ENCODE peak calls at places on chromosomes 13 and 19, in nine cellular contexts. One of them, this sample, is unnamed.

GRCh38 chr13:28582225-28582891 is 76.6 kb upstream of the POMP start:
- DNase-seq in CD4-positive, alpha-beta T cell: no peak
- DNase-seq in tibial nerve: no peak
- DNase-seq in mammary epithelial cell: no peak
- DNase-seq in NCI-H2171: no peak
- DNase-seq in head of caudate nucleus: no peak
- DNase-seq in activated CD4-positive, alpha-beta T cell treated with anti-CD3 and anti-CD28 coated beads for 48 hours: peak
- DNase-seq in stimulated activated CD8-positive, alpha-beta memory T cell treated with anti-CD3 and anti-CD28 coated beads, Interleukin-15, amount 100 ng/mL, for 1 hour: no peak
- DNase-seq in GM13977: peak
- DNase-seq in this sample: no peak

GRCh38 chr19:3494051-3494450 is 6.4 kb downstream of the DOHH start:
- DNase-seq in CD4-positive, alpha-beta T cell: no peak
- DNase-seq in tibial nerve: no peak
- DNase-seq in mammary epithelial cell: no peak
- DNase-seq in NCI-H2171: no peak
- DNase-seq in head of caudate nucleus: peak
- DNase-seq in activated CD4-positive, alpha-beta T cell treated with anti-CD3 and anti-CD28 coated beads for 48 hours: peak
- DNase-seq in stimulated activated CD8-positive, alpha-beta memory T cell treated with anti-CD3 and anti-CD28 coated beads, Interleukin-15, amount 100 ng/mL, for 1 hour: no peak
- DNase-seq in GM13977: peak
- DNase-seq in this sample: no peak

GRCh38 chr19:7516281-7516862 is 469 bp downstream of the ZNF358 start:
- DNase-seq in CD4-positive, alpha-beta T cell: no peak
- DNase-seq in tibial nerve: no peak
- DNase-seq in mammary epithelial cell: no peak
- DNase-seq in NCI-H2171: no peak
- DNase-seq in head of caudate nucleus: no peak
- DNase-seq in activated CD4-positive, alpha-beta T cell treated with anti-CD3 and anti-CD28 coated beads for 48 hours: no peak
- DNase-seq in stimulated activated CD8-positive, alpha-beta memory T cell treated with anti-CD3 and anti-CD28 coated beads, Interleukin-15, amount 100 ng/mL, for 1 hour: no peak
- DNase-seq in GM13977: peak
- DNase-seq in this sample: no peak

GRCh38 chr19:22625266-22626035 is 8.7 kb upstream of the ZNF492 start:
- DNase-seq in CD4-positive, alpha-beta T cell: no peak
- DNase-seq in tibial nerve: no peak
- DNase-seq in mammary epithelial cell: no peak
- DNase-seq in NCI-H2171: no peak
- DNase-seq in head of caudate nucleus: no peak
- DNase-seq in activated CD4-positive, alpha-beta T cell treated with anti-CD3 and anti-CD28 coated beads for 48 hours: no peak
- DNase-seq in stimulated activated CD8-positive, alpha-beta memory T cell treated with anti-CD3 and anti-CD28 coated beads, Interleukin-15, amount 100 ng/mL, for 1 hour: no peak
- DNase-seq in GM13977: no peak
- DNase-seq in this sample: no peak

GRCh38 chr13:89324582-89324981 is 1653.4 kb downstream of the SLITRK5 start:
- DNase-seq in CD4-positive, alpha-beta T cell: no peak
- DNase-seq in tibial nerve: no peak
- DNase-seq in mammary epithelial cell: no peak
- DNase-seq in NCI-H2171: no peak
- DNase-seq in head of caudate nucleus: no peak
- DNase-seq in activated CD4-positive, alpha-beta T cell treated with anti-CD3 and anti-CD28 coated beads for 48 hours: no peak
- DNase-seq in stimulated activated CD8-positive, alpha-beta memory T cell treated with anti-CD3 and anti-CD28 coated beads, Interleukin-15, amount 100 ng/mL, for 1 hour: no peak
- DNase-seq in GM13977: no peak
- DNase-seq in this sample: no peak

GRCh38 chr13:106375085-106375484 is 160.4 kb downstream of the EFNB2 start:
- DNase-seq in CD4-positive, alpha-beta T cell: no peak
- DNase-seq in tibial nerve: no peak
- DNase-seq in mammary epithelial cell: no peak
- DNase-seq in NCI-H2171: no peak
- DNase-seq in head of caudate nucleus: no peak
- DNase-seq in activated CD4-positive, alpha-beta T cell treated with anti-CD3 and anti-CD28 coated beads for 48 hours: no peak
- DNase-seq in stimulated activated CD8-positive, alpha-beta memory T cell treated with anti-CD3 and anti-CD28 coated beads, Interleukin-15, amount 100 ng/mL, for 1 hour: no peak
- DNase-seq in GM13977: no peak
- DNase-seq in this sample: no peak

GRCh38 chr19:42386974-42387707 is 3.0 kb downstream of the CNFN start:
- DNase-seq in CD4-positive, alpha-beta T cell: peak
- DNase-seq in tibial nerve: peak
- DNase-seq in mammary epithelial cell: peak
- DNase-seq in NCI-H2171: peak
- DNase-seq in head of caudate nucleus: peak
- DNase-seq in activated CD4-positive, alpha-beta T cell treated with anti-CD3 and anti-CD28 coated beads for 48 hours: peak
- DNase-seq in stimulated activated CD8-positive, alpha-beta memory T cell treated with anti-CD3 and anti-CD28 coated beads, Interleukin-15, amount 100 ng/mL, for 1 hour: peak
- DNase-seq in GM13977: peak
- DNase-seq in this sample: no peak

GRCh38 chr19:7554990-7555864 is 19.7 kb downstream of the PNPLA6 start:
- DNase-seq in CD4-positive, alpha-beta T cell: no peak
- DNase-seq in tibial nerve: no peak
- DNase-seq in mammary epithelial cell: no peak
- DNase-seq in NCI-H2171: no peak
- DNase-seq in head of caudate nucleus: no peak
- DNase-seq in activated CD4-positive, alpha-beta T cell treated with anti-CD3 and anti-CD28 coated beads for 48 hours: peak
- DNase-seq in stimulated activated CD8-positive, alpha-beta memory T cell treated with anti-CD3 and anti-CD28 coated beads, Interleukin-15, amount 100 ng/mL, for 1 hour: no peak
- DNase-seq in GM13977: no peak
- DNase-seq in this sample: no peak

GRCh38 chr13:42107006-42107405 is 58.6 kb downstream of the DGKH start:
- DNase-seq in CD4-positive, alpha-beta T cell: no peak
- DNase-seq in tibial nerve: no peak
- DNase-seq in mammary epithelial cell: no peak
- DNase-seq in NCI-H2171: no peak
- DNase-seq in head of caudate nucleus: no peak
- DNase-seq in activated CD4-positive, alpha-beta T cell treated with anti-CD3 and anti-CD28 coated beads for 48 hours: no peak
- DNase-seq in stimulated activated CD8-positive, alpha-beta memory T cell treated with anti-CD3 and anti-CD28 coated beads, Interleukin-15, amount 100 ng/mL, for 1 hour: no peak
- DNase-seq in GM13977: no peak
- DNase-seq in this sample: no peak

GRCh38 chr13:77565635-77566034 is 30.1 kb downstream of the SCEL start:
- DNase-seq in CD4-positive, alpha-beta T cell: no peak
- DNase-seq in tibial nerve: no peak
- DNase-seq in mammary epithelial cell: peak
- DNase-seq in NCI-H2171: peak
- DNase-seq in head of caudate nucleus: no peak
- DNase-seq in activated CD4-positive, alpha-beta T cell treated with anti-CD3 and anti-CD28 coated beads for 48 hours: no peak
- DNase-seq in stimulated activated CD8-positive, alpha-beta memory T cell treated with anti-CD3 and anti-CD28 coated beads, Interleukin-15, amount 100 ng/mL, for 1 hour: no peak
- DNase-seq in GM13977: peak
- DNase-seq in this sample: no peak

GRCh38 chr19:13794388-13794751 is 873 bp upstream of the ZSWIM4 start:
- DNase-seq in CD4-positive, alpha-beta T cell: no peak
- DNase-seq in tibial nerve: peak
- DNase-seq in mammary epithelial cell: peak
- DNase-seq in NCI-H2171: no peak
- DNase-seq in head of caudate nucleus: peak
- DNase-seq in activated CD4-positive, alpha-beta T cell treated with anti-CD3 and anti-CD28 coated beads for 48 hours: no peak
- DNase-seq in stimulated activated CD8-positive, alpha-beta memory T cell treated with anti-CD3 and anti-CD28 coated beads, Interleukin-15, amount 100 ng/mL, for 1 hour: no peak
- DNase-seq in GM13977: no peak
- DNase-seq in this sample: no peak

GRCh38 chr13:72132065-72132464 is 265.1 kb upstream of the DACH1 start:
- DNase-seq in CD4-positive, alpha-beta T cell: no peak
- DNase-seq in tibial nerve: no peak
- DNase-seq in mammary epithelial cell: no peak
- DNase-seq in NCI-H2171: no peak
- DNase-seq in head of caudate nucleus: no peak
- DNase-seq in activated CD4-positive, alpha-beta T cell treated with anti-CD3 and anti-CD28 coated beads for 48 hours: no peak
- DNase-seq in stimulated activated CD8-positive, alpha-beta memory T cell treated with anti-CD3 and anti-CD28 coated beads, Interleukin-15, amount 100 ng/mL, for 1 hour: no peak
- DNase-seq in GM13977: no peak
- DNase-seq in this sample: no peak

GRCh38 chr19:5314012-5314906 is 26.4 kb downstream of the PTPRS start:
- DNase-seq in CD4-positive, alpha-beta T cell: no peak
- DNase-seq in tibial nerve: no peak
- DNase-seq in mammary epithelial cell: peak
- DNase-seq in NCI-H2171: no peak
- DNase-seq in head of caudate nucleus: no peak
- DNase-seq in activated CD4-positive, alpha-beta T cell treated with anti-CD3 and anti-CD28 coated beads for 48 hours: no peak
- DNase-seq in stimulated activated CD8-positive, alpha-beta memory T cell treated with anti-CD3 and anti-CD28 coated beads, Interleukin-15, amount 100 ng/mL, for 1 hour: no peak
- DNase-seq in GM13977: no peak
- DNase-seq in this sample: no peak

GRCh38 chr19:42219812-42220750 is at the start of gene ZNF526:
- DNase-seq in CD4-positive, alpha-beta T cell: peak
- DNase-seq in tibial nerve: peak
- DNase-seq in mammary epithelial cell: peak
- DNase-seq in NCI-H2171: peak
- DNase-seq in head of caudate nucleus: peak
- DNase-seq in activated CD4-positive, alpha-beta T cell treated with anti-CD3 and anti-CD28 coated beads for 48 hours: peak
- DNase-seq in stimulated activated CD8-positive, alpha-beta memory T cell treated with anti-CD3 and anti-CD28 coated beads, Interleukin-15, amount 100 ng/mL, for 1 hour: peak
- DNase-seq in GM13977: peak
- DNase-seq in this sample: peak

GRCh38 chr19:10113592-10113963 is 2.1 kb downstream of the P2RY11 start:
- DNase-seq in CD4-positive, alpha-beta T cell: no peak
- DNase-seq in tibial nerve: no peak
- DNase-seq in mammary epithelial cell: no peak
- DNase-seq in NCI-H2171: no peak
- DNase-seq in head of caudate nucleus: no peak
- DNase-seq in activated CD4-positive, alpha-beta T cell treated with anti-CD3 and anti-CD28 coated beads for 48 hours: no peak
- DNase-seq in stimulated activated CD8-positive, alpha-beta memory T cell treated with anti-CD3 and anti-CD28 coated beads, Interleukin-15, amount 100 ng/mL, for 1 hour: no peak
- DNase-seq in GM13977: no peak
- DNase-seq in this sample: no peak

GRCh38 chr13:75310005-75310580 is 171.9 kb downstream of the TBC1D4 start:
- DNase-seq in CD4-positive, alpha-beta T cell: no peak
- DNase-seq in tibial nerve: no peak
- DNase-seq in mammary epithelial cell: no peak
- DNase-seq in NCI-H2171: no peak
- DNase-seq in head of caudate nucleus: no peak
- DNase-seq in activated CD4-positive, alpha-beta T cell treated with anti-CD3 and anti-CD28 coated beads for 48 hours: no peak
- DNase-seq in stimulated activated CD8-positive, alpha-beta memory T cell treated with anti-CD3 and anti-CD28 coated beads, Interleukin-15, amount 100 ng/mL, for 1 hour: no peak
- DNase-seq in GM13977: no peak
- DNase-seq in this sample: no peak

GRCh38 chr13:57314897-57315520 is 148.0 kb downstream of the PRR20E start:
- DNase-seq in CD4-positive, alpha-beta T cell: no peak
- DNase-seq in tibial nerve: no peak
- DNase-seq in mammary epithelial cell: no peak
- DNase-seq in NCI-H2171: no peak
- DNase-seq in head of caudate nucleus: no peak
- DNase-seq in activated CD4-positive, alpha-beta T cell treated with anti-CD3 and anti-CD28 coated beads for 48 hours: no peak
- DNase-seq in stimulated activated CD8-positive, alpha-beta memory T cell treated with anti-CD3 and anti-CD28 coated beads, Interleukin-15, amount 100 ng/mL, for 1 hour: no peak
- DNase-seq in GM13977: no peak
- DNase-seq in this sample: no peak

GRCh38 chr19:41321204-41321599 is 11.2 kb downstream of the CCDC97 start:
- DNase-seq in CD4-positive, alpha-beta T cell: no peak
- DNase-seq in tibial nerve: no peak
- DNase-seq in mammary epithelial cell: no peak
- DNase-seq in NCI-H2171: no peak
- DNase-seq in head of caudate nucleus: no peak
- DNase-seq in activated CD4-positive, alpha-beta T cell treated with anti-CD3 and anti-CD28 coated beads for 48 hours: no peak
- DNase-seq in stimulated activated CD8-positive, alpha-beta memory T cell treated with anti-CD3 and anti-CD28 coated beads, Interleukin-15, amount 100 ng/mL, for 1 hour: no peak
- DNase-seq in GM13977: no peak
- DNase-seq in this sample: no peak

GRCh38 chr13:79874396-79875360 is 393.7 kb downstream of the NDFIP2 start:
- DNase-seq in CD4-positive, alpha-beta T cell: no peak
- DNase-seq in tibial nerve: no peak
- DNase-seq in mammary epithelial cell: peak
- DNase-seq in NCI-H2171: no peak
- DNase-seq in head of caudate nucleus: no peak
- DNase-seq in activated CD4-positive, alpha-beta T cell treated with anti-CD3 and anti-CD28 coated beads for 48 hours: no peak
- DNase-seq in stimulated activated CD8-positive, alpha-beta memory T cell treated with anti-CD3 and anti-CD28 coated beads, Interleukin-15, amount 100 ng/mL, for 1 hour: no peak
- DNase-seq in GM13977: no peak
- DNase-seq in this sample: no peak

GRCh38 chr13:75196112-75196855 is 285.7 kb downstream of the TBC1D4 start:
- DNase-seq in CD4-positive, alpha-beta T cell: no peak
- DNase-seq in tibial nerve: no peak
- DNase-seq in mammary epithelial cell: no peak
- DNase-seq in NCI-H2171: peak
- DNase-seq in head of caudate nucleus: no peak
- DNase-seq in activated CD4-positive, alpha-beta T cell treated with anti-CD3 and anti-CD28 coated beads for 48 hours: no peak
- DNase-seq in stimulated activated CD8-positive, alpha-beta memory T cell treated with anti-CD3 and anti-CD28 coated beads, Interleukin-15, amount 100 ng/mL, for 1 hour: no peak
- DNase-seq in GM13977: no peak
- DNase-seq in this sample: no peak

GRCh38 chr13:71829542-71829941 is 37.5 kb downstream of the DACH1 start:
- DNase-seq in CD4-positive, alpha-beta T cell: no peak
- DNase-seq in tibial nerve: no peak
- DNase-seq in mammary epithelial cell: no peak
- DNase-seq in NCI-H2171: no peak
- DNase-seq in head of caudate nucleus: no peak
- DNase-seq in activated CD4-positive, alpha-beta T cell treated with anti-CD3 and anti-CD28 coated beads for 48 hours: no peak
- DNase-seq in stimulated activated CD8-positive, alpha-beta memory T cell treated with anti-CD3 and anti-CD28 coated beads, Interleukin-15, amount 100 ng/mL, for 1 hour: no peak
- DNase-seq in GM13977: no peak
- DNase-seq in this sample: no peak

This sample was measured in NK-92 treated with Interleukin-12 subunit alpha and Interleukin-12 subunit beta, amount 100 ng/mL, for 24 hours.